ENCODE peak calls at places on chromosomes 7 and 10, in five cellular contexts. J, Z, F, U and D are unnamed samples.

GRCh38 chr10:7045891-7046599 is 364.8 kb downstream of the SFMBT2 start:
- DNase-seq in F (no peak), U (no peak), J (no peak), Z (no peak), D (no peak)

GRCh38 chr7:25391295-25391861 is 163.1 kb upstream of the NPVF start:
- DNase-seq in Z (peak; percentile 22), F (peak; percentile 18), J (no peak), U (no peak), D (no peak)

GRCh38 chr7:24936121-24936824 is 43.7 kb downstream of the OSBPL3 start:
- DNase-seq in J (peak; percentile 75), F (peak; percentile 37), Z (peak; percentile 62), U (no peak), D (no peak)

GRCh38 chr10:31583358-31583757 is 264.3 kb downstream of the ZEB1 start:
- DNase-seq in J (no peak), Z (no peak), F (peak; percentile 74), U (no peak), D (no peak)

GRCh38 chr10:112985701-112986510 is 35.9 kb downstream of the TCF7L2 start:
- DNase-seq in F (no peak), U (no peak), Z (peak; percentile 63), J (no peak), D (no peak)

GRCh38 chr10:26697922-26698608 is 564 bp downstream of the PDSS1 start:
- DNase-seq in J (no peak), U (no peak), Z (no peak), F (peak; percentile 17), D (no peak)

GRCh38 chr7:151272410-151272809 is 23.9 kb upstream of the SMARCD3 start:
- DNase-seq in J (no peak), F (no peak), Z (no peak), U (no peak), D (no peak)

GRCh38 chr10:7318836-7319235 is 92.0 kb downstream of the SFMBT2 start:
- DNase-seq in J (no peak), U (no peak), Z (no peak), F (no peak), D (no peak)

GRCh38 chr7:77791956-77792355 is 6.3 kb downstream of the TMEM60 start:
- DNase-seq in Z (no peak), F (no peak), J (no peak), U (no peak), D (no peak)

GRCh38 chr10:92290837-92291609 is at the start of the genes CPEB3 and MARCHF5:
- DNase-seq in Z (peak; percentile 94), U (peak; percentile 93), J (peak; percentile 98), F (peak; percentile 99), D (peak; percentile 92)

GRCh38 chr7:81173766-81174281 is 255.0 kb upstream of the SEMA3C start:
- DNase-seq in U (no peak), F (no peak), Z (peak; percentile 87), J (peak; percentile 56), D (no peak)

DNA sequence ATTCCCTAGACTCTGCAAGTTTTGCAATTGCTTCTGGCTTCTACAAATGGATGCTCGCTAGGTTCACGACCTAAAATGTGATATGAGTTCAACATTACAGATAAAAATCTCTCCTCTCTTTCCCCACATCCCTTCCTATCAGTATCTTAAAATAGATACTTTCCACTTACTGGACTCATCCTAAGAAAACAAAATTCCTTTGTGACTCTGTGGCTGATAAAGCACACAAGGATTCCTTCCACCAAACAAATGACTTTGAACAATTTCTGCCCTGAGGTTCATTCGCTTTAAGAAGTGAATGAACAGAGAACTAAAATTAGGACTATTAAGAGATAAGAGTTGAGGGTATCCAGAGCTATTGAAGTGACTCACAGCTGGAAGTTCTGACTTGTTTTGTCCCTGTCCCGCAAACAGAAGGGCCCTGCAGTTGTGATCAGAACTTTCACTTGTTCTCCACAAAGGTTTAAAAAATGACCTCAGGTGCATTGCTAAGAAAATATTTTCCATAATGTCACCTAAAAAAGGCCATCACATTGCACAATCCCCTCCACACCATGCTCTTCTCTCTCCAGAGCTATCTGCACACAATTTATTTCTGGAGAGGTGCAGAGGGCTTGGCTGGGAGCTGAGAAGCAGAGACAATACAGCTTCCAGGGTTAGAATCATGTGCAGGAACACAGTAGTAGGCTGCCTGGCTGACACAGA is 96.1 kb downstream of the PIP4K2A start:
- DNase-seq in Z (peak; percentile 69), U (no peak), J (peak; percentile 75), F (no peak), D (no peak)
- H3K4ac ChIP-seq in Z (peak overlapping the region; percentile 45), U (no peak overlapping the region), J (no peak overlapping the region), F (no peak overlapping the region), D (no peak overlapping the region)

GRCh38 chr7:132655071-132655761 is 78.9 kb upstream of the PLXNA4 start:
- DNase-seq in Z (no peak), J (no peak), U (no peak), F (peak; percentile 85), D (no peak)
- H4K8ac ChIP-seq in Z (no peak overlapping the region), J (no peak overlapping the region), U (no peak overlapping the region), F (no peak overlapping the region), D (no peak overlapping the region)

DNA sequence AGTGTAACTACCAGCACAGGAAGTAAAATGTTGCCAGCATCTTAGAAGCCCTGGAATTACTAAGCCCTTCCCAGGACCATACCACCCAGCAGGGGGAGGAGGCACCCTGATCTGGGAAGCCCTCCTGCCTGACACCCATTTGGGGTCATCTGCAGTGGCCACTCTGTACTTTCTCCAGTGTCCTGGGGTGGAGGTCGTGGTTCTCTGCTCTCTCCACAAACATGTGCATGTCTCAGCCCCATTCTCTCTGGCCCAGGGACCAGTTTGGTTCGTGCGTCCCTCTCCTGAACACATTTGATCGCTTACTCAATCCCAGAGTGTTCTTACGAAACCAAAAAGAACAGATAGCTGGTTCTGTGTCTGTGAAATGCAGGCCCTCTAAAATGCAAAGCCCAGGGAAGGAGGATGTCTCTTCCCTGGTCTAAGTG is 9.4 kb upstream of the LRRC27 start:
- DNase-seq in F (peak; percentile 28), U (no peak), Z (peak; percentile 30), J (peak; percentile 38), D (no peak)
- H3K4ac ChIP-seq in F (no peak overlapping the region), U (no peak overlapping the region), Z (peak overlapping the region; percentile 48), J (no peak overlapping the region), D (no peak overlapping the region)

GRCh38 chr10:13348216-13349017 is at the start of gene SEPHS1:
- DNase-seq in U (peak; percentile 54), J (peak; percentile 29), F (peak; percentile 89), Z (peak; percentile 53), D (peak; percentile 60)
- H4K8ac ChIP-seq in U (peak within 1 kb of the TSS; percentile 99), J (peak within 1 kb of the TSS; percentile 91), F (peak within 1 kb of the TSS; percentile 99), Z (peak within 1 kb of the TSS; percentile 92), D (no peak within 1 kb of the TSS)